ENCODE peak calls at places on chromosome 15, in eight cellular contexts. One of them, this sample, is unnamed.

GRCh38 chr15:93028632-93029612 is 60.1 kb downstream of the RGMA start:
- DNase-seq in heart right ventricle: peak
- DNase-seq in nucleus accumbens: peak
- DNase-seq in activated CD4-positive, alpha-beta T cell treated with anti-CD3 and anti-CD28 coated beads, Interleukin-2, amount 50 U/mL, for 24 hours: no peak
- DNase-seq in Kasumi-1: no peak
- DNase-seq in GM10248: peak
- DNase-seq in cardiac muscle cell: no peak
- DNase-seq in HCEC 1CT: peak
- DNase-seq in this sample: peak

GRCh38 chr15:41284425-41285177 is 47.8 kb downstream of the OIP5 start:
- DNase-seq in Kasumi-1: no peak
- DNase-seq in cardiac muscle cell: peak
- DNase-seq in nucleus accumbens: no peak
- DNase-seq in heart right ventricle: peak
- DNase-seq in HCEC 1CT: peak
- DNase-seq in GM10248: no peak
- DNase-seq in activated CD4-positive, alpha-beta T cell treated with anti-CD3 and anti-CD28 coated beads, Interleukin-2, amount 50 U/mL, for 24 hours: no peak
- DNase-seq in this sample: no peak

GRCh38 chr15:41798607-41799487 is 24.6 kb downstream of the MAPKBP1 start:
- DNase-seq in nucleus accumbens: no peak
- DNase-seq in HCEC 1CT: no peak
- DNase-seq in GM10248: no peak
- DNase-seq in activated CD4-positive, alpha-beta T cell treated with anti-CD3 and anti-CD28 coated beads, Interleukin-2, amount 50 U/mL, for 24 hours: no peak
- DNase-seq in Kasumi-1: no peak
- DNase-seq in heart right ventricle: no peak
- DNase-seq in cardiac muscle cell: peak
- DNase-seq in this sample: no peak

GRCh38 chr15:69305204-69305931 is 6.7 kb downstream of the PAQR5 start:
- DNase-seq in cardiac muscle cell: no peak
- DNase-seq in activated CD4-positive, alpha-beta T cell treated with anti-CD3 and anti-CD28 coated beads, Interleukin-2, amount 50 U/mL, for 24 hours: no peak
- DNase-seq in nucleus accumbens: no peak
- DNase-seq in GM10248: no peak
- DNase-seq in HCEC 1CT: peak
- DNase-seq in heart right ventricle: peak
- DNase-seq in Kasumi-1: no peak
- DNase-seq in this sample: no peak

GRCh38 chr15:73383310-73384185 is 14.8 kb upstream of the HCN4 start:
- DNase-seq in activated CD4-positive, alpha-beta T cell treated with anti-CD3 and anti-CD28 coated beads, Interleukin-2, amount 50 U/mL, for 24 hours: no peak
- DNase-seq in heart right ventricle: no peak
- DNase-seq in cardiac muscle cell: peak
- DNase-seq in HCEC 1CT: no peak
- DNase-seq in Kasumi-1: no peak
- DNase-seq in GM10248: no peak
- DNase-seq in nucleus accumbens: no peak
- DNase-seq in this sample: no peak

GRCh38 chr15:99115300-99116215 is 10.7 kb downstream of the SYNM start:
- DNase-seq in Kasumi-1: no peak
- DNase-seq in heart right ventricle: no peak
- DNase-seq in activated CD4-positive, alpha-beta T cell treated with anti-CD3 and anti-CD28 coated beads, Interleukin-2, amount 50 U/mL, for 24 hours: no peak
- DNase-seq in GM10248: no peak
- DNase-seq in HCEC 1CT: no peak
- DNase-seq in cardiac muscle cell: no peak
- DNase-seq in nucleus accumbens: no peak
- DNase-seq in this sample: peak

GRCh38 chr15:65767895-65768294 is 24.2 kb downstream of the DENND4A start:
- DNase-seq in cardiac muscle cell: no peak
- DNase-seq in GM10248: no peak
- DNase-seq in heart right ventricle: no peak
- DNase-seq in activated CD4-positive, alpha-beta T cell treated with anti-CD3 and anti-CD28 coated beads, Interleukin-2, amount 50 U/mL, for 24 hours: no peak
- DNase-seq in Kasumi-1: no peak
- DNase-seq in nucleus accumbens: no peak
- DNase-seq in HCEC 1CT: no peak
- DNase-seq in this sample: no peak

GRCh38 chr15:45116482-45117326 is 2.6 kb downstream of the DUOXA2 start:
- DNase-seq in GM10248: no peak
- DNase-seq in activated CD4-positive, alpha-beta T cell treated with anti-CD3 and anti-CD28 coated beads, Interleukin-2, amount 50 U/mL, for 24 hours: no peak
- DNase-seq in HCEC 1CT: no peak
- DNase-seq in Kasumi-1: no peak
- DNase-seq in cardiac muscle cell: peak
- DNase-seq in heart right ventricle: no peak
- DNase-seq in nucleus accumbens: no peak
- DNase-seq in this sample: no peak

GRCh38 chr15:68377766-68378165 is 54.2 kb downstream of the ITGA11 start:
- DNase-seq in heart right ventricle: no peak
- DNase-seq in cardiac muscle cell: no peak
- DNase-seq in GM10248: no peak
- DNase-seq in HCEC 1CT: no peak
- DNase-seq in activated CD4-positive, alpha-beta T cell treated with anti-CD3 and anti-CD28 coated beads, Interleukin-2, amount 50 U/mL, for 24 hours: no peak
- DNase-seq in Kasumi-1: no peak
- DNase-seq in nucleus accumbens: no peak
- DNase-seq in this sample: no peak

GRCh38 chr15:58441376-58442070 is 9.7 kb downstream of the LIPC start:
- DNase-seq in HCEC 1CT: peak
- DNase-seq in GM10248: no peak
- DNase-seq in Kasumi-1: no peak
- DNase-seq in cardiac muscle cell: no peak
- DNase-seq in heart right ventricle: no peak
- DNase-seq in nucleus accumbens: no peak
- DNase-seq in activated CD4-positive, alpha-beta T cell treated with anti-CD3 and anti-CD28 coated beads, Interleukin-2, amount 50 U/mL, for 24 hours: no peak
- DNase-seq in this sample: no peak

GRCh38 chr15:89138999-89139612 is 50.9 kb downstream of the ABHD2 start:
- DNase-seq in nucleus accumbens: no peak
- DNase-seq in Kasumi-1: no peak
- DNase-seq in HCEC 1CT: peak
- DNase-seq in heart right ventricle: no peak
- DNase-seq in activated CD4-positive, alpha-beta T cell treated with anti-CD3 and anti-CD28 coated beads, Interleukin-2, amount 50 U/mL, for 24 hours: no peak
- DNase-seq in cardiac muscle cell: no peak
- DNase-seq in GM10248: no peak
- DNase-seq in this sample: no peak

GRCh38 chr15:90716317-90716975 is 700 bp upstream of the BLM start:
- DNase-seq in HCEC 1CT: peak
- DNase-seq in cardiac muscle cell: no peak
- DNase-seq in heart right ventricle: no peak
- DNase-seq in nucleus accumbens: no peak
- DNase-seq in Kasumi-1: no peak
- DNase-seq in GM10248: no peak
- DNase-seq in activated CD4-positive, alpha-beta T cell treated with anti-CD3 and anti-CD28 coated beads, Interleukin-2, amount 50 U/mL, for 24 hours: no peak
- DNase-seq in this sample: no peak

GRCh38 chr15:55526559-55527036 is 18.6 kb upstream of the DNAAF4 start:
- DNase-seq in nucleus accumbens: no peak
- DNase-seq in Kasumi-1: peak
- DNase-seq in cardiac muscle cell: peak
- DNase-seq in heart right ventricle: no peak
- DNase-seq in HCEC 1CT: peak
- DNase-seq in GM10248: peak
- DNase-seq in activated CD4-positive, alpha-beta T cell treated with anti-CD3 and anti-CD28 coated beads, Interleukin-2, amount 50 U/mL, for 24 hours: no peak
- DNase-seq in this sample: no peak

GRCh38 chr15:66900586-66901310 is 164.7 kb upstream of the SMAD3 start:
- DNase-seq in nucleus accumbens: no peak
- DNase-seq in Kasumi-1: no peak
- DNase-seq in activated CD4-positive, alpha-beta T cell treated with anti-CD3 and anti-CD28 coated beads, Interleukin-2, amount 50 U/mL, for 24 hours: no peak
- DNase-seq in GM10248: no peak
- DNase-seq in cardiac muscle cell: no peak
- DNase-seq in heart right ventricle: no peak
- DNase-seq in HCEC 1CT: no peak
- DNase-seq in this sample: no peak

GRCh38 chr15:52183562-52184173 is 7.5 kb downstream of the GNB5 start:
- DNase-seq in nucleus accumbens: no peak
- DNase-seq in activated CD4-positive, alpha-beta T cell treated with anti-CD3 and anti-CD28 coated beads, Interleukin-2, amount 50 U/mL, for 24 hours: no peak
- DNase-seq in cardiac muscle cell: peak
- DNase-seq in heart right ventricle: no peak
- DNase-seq in Kasumi-1: no peak
- DNase-seq in GM10248: no peak
- DNase-seq in HCEC 1CT: peak
- DNase-seq in this sample: no peak

GRCh38 chr15:36361351-36361870 is 218.0 kb upstream of the CDIN1 start:
- DNase-seq in cardiac muscle cell: no peak
- DNase-seq in Kasumi-1: no peak
- DNase-seq in HCEC 1CT: peak
- DNase-seq in GM10248: no peak
- DNase-seq in activated CD4-positive, alpha-beta T cell treated with anti-CD3 and anti-CD28 coated beads, Interleukin-2, amount 50 U/mL, for 24 hours: no peak
- DNase-seq in heart right ventricle: no peak
- DNase-seq in nucleus accumbens: no peak
- DNase-seq in this sample: no peak

GRCh38 chr15:33045066-33045810 is 149.3 kb downstream of the FMN1 start:
- DNase-seq in Kasumi-1: no peak
- DNase-seq in nucleus accumbens: no peak
- DNase-seq in cardiac muscle cell: no peak
- DNase-seq in GM10248: no peak
- DNase-seq in HCEC 1CT: no peak
- DNase-seq in activated CD4-positive, alpha-beta T cell treated with anti-CD3 and anti-CD28 coated beads, Interleukin-2, amount 50 U/mL, for 24 hours: no peak
- DNase-seq in heart right ventricle: no peak
- DNase-seq in this sample: no peak

GRCh38 chr15:88181613-88182012 is 74.9 kb downstream of the NTRK3 start:
- DNase-seq in cardiac muscle cell: no peak
- DNase-seq in activated CD4-positive, alpha-beta T cell treated with anti-CD3 and anti-CD28 coated beads, Interleukin-2, amount 50 U/mL, for 24 hours: no peak
- DNase-seq in nucleus accumbens: no peak
- DNase-seq in HCEC 1CT: no peak
- DNase-seq in GM10248: no peak
- DNase-seq in heart right ventricle: no peak
- DNase-seq in Kasumi-1: no peak
- DNase-seq in this sample: no peak

GRCh38 chr15:58697220-58697619 is 52.3 kb downstream of the ADAM10 start:
- DNase-seq in HCEC 1CT: no peak
- DNase-seq in cardiac muscle cell: no peak
- DNase-seq in GM10248: no peak
- DNase-seq in heart right ventricle: no peak
- DNase-seq in nucleus accumbens: no peak
- DNase-seq in Kasumi-1: no peak
- DNase-seq in activated CD4-positive, alpha-beta T cell treated with anti-CD3 and anti-CD28 coated beads, Interleukin-2, amount 50 U/mL, for 24 hours: no peak
- DNase-seq in this sample: no peak

GRCh38 chr15:73357999-73358665 is 10.6 kb downstream of the HCN4 start:
- DNase-seq in Kasumi-1: no peak
- DNase-seq in cardiac muscle cell: no peak
- DNase-seq in HCEC 1CT: no peak
- DNase-seq in nucleus accumbens: no peak
- DNase-seq in GM10248: no peak
- DNase-seq in heart right ventricle: no peak
- DNase-seq in activated CD4-positive, alpha-beta T cell treated with anti-CD3 and anti-CD28 coated beads, Interleukin-2, amount 50 U/mL, for 24 hours: no peak
- DNase-seq in this sample: no peak

GRCh38 chr15:91338763-91339162 is 238.7 kb downstream of the SV2B start:
- DNase-seq in HCEC 1CT: no peak
- DNase-seq in GM10248: no peak
- DNase-seq in cardiac muscle cell: peak
- DNase-seq in nucleus accumbens: no peak
- DNase-seq in Kasumi-1: peak
- DNase-seq in heart right ventricle: no peak
- DNase-seq in activated CD4-positive, alpha-beta T cell treated with anti-CD3 and anti-CD28 coated beads, Interleukin-2, amount 50 U/mL, for 24 hours: no peak
- DNase-seq in this sample: no peak

GRCh38 chr15:88258021-88258641 is 1.6 kb upstream of the NTRK3 start:
- DNase-seq in heart right ventricle: peak
- DNase-seq in Kasumi-1: no peak
- DNase-seq in HCEC 1CT: no peak
- DNase-seq in GM10248: no peak
- DNase-seq in cardiac muscle cell: peak
- DNase-seq in nucleus accumbens: peak
- DNase-seq in activated CD4-positive, alpha-beta T cell treated with anti-CD3 and anti-CD28 coated beads, Interleukin-2, amount 50 U/mL, for 24 hours: no peak
- DNase-seq in this sample: no peak

GRCh38 chr15:45891766-45892165 is 256.9 kb downstream of the SQOR start:
- DNase-seq in activated CD4-positive, alpha-beta T cell treated with anti-CD3 and anti-CD28 coated beads, Interleukin-2, amount 50 U/mL, for 24 hours: no peak
- DNase-seq in HCEC 1CT: no peak
- DNase-seq in heart right ventricle: no peak
- DNase-seq in Kasumi-1: no peak
- DNase-seq in GM10248: no peak
- DNase-seq in nucleus accumbens: no peak
- DNase-seq in cardiac muscle cell: no peak
- DNase-seq in this sample: peak

GRCh38 chr15:69476704-69477473 is 24.3 kb downstream of the RPLP1 start:
- DNase-seq in cardiac muscle cell: no peak
- DNase-seq in GM10248: no peak
- DNase-seq in heart right ventricle: no peak
- DNase-seq in activated CD4-positive, alpha-beta T cell treated with anti-CD3 and anti-CD28 coated beads, Interleukin-2, amount 50 U/mL, for 24 hours: no peak
- DNase-seq in nucleus accumbens: no peak
- DNase-seq in Kasumi-1: no peak
- DNase-seq in HCEC 1CT: no peak
- DNase-seq in this sample: no peak

GRCh38 chr15:29471306-29471705 is 201.7 kb upstream of the NSMCE3 start:
- DNase-seq in GM10248: no peak
- DNase-seq in HCEC 1CT: no peak
- DNase-seq in heart right ventricle: no peak
- DNase-seq in activated CD4-positive, alpha-beta T cell treated with anti-CD3 and anti-CD28 coated beads, Interleukin-2, amount 50 U/mL, for 24 hours: no peak
- DNase-seq in Kasumi-1: no peak
- DNase-seq in nucleus accumbens: no peak
- DNase-seq in cardiac muscle cell: no peak
- DNase-seq in this sample: no peak

GRCh38 chr15:66885281-66885915 is 180.0 kb upstream of the SMAD3 start:
- DNase-seq in cardiac muscle cell: no peak
- DNase-seq in HCEC 1CT: no peak
- DNase-seq in activated CD4-positive, alpha-beta T cell treated with anti-CD3 and anti-CD28 coated beads, Interleukin-2, amount 50 U/mL, for 24 hours: no peak
- DNase-seq in Kasumi-1: no peak
- DNase-seq in nucleus accumbens: no peak
- DNase-seq in heart right ventricle: no peak
- DNase-seq in GM10248: no peak
- DNase-seq in this sample: no peak

GRCh38 chr15:68765602-68766368 is 54.9 kb downstream of the ANP32A start:
- DNase-seq in cardiac muscle cell: no peak
- DNase-seq in nucleus accumbens: no peak
- DNase-seq in GM10248: no peak
- DNase-seq in heart right ventricle: no peak
- DNase-seq in Kasumi-1: no peak
- DNase-seq in HCEC 1CT: no peak
- DNase-seq in activated CD4-positive, alpha-beta T cell treated with anti-CD3 and anti-CD28 coated beads, Interleukin-2, amount 50 U/mL, for 24 hours: no peak
- DNase-seq in this sample: no peak

GRCh38 chr15:83698294-83698693 is 44.4 kb downstream of the ADAMTSL3 start:
- DNase-seq in HCEC 1CT: peak
- DNase-seq in GM10248: no peak
- DNase-seq in cardiac muscle cell: no peak
- DNase-seq in Kasumi-1: no peak
- DNase-seq in nucleus accumbens: no peak
- DNase-seq in activated CD4-positive, alpha-beta T cell treated with anti-CD3 and anti-CD28 coated beads, Interleukin-2, amount 50 U/mL, for 24 hours: no peak
- DNase-seq in heart right ventricle: peak
- DNase-seq in this sample: peak

GRCh38 chr15:99000001-99000590 is 7.5 kb downstream of the PGPEP1L start:
- DNase-seq in activated CD4-positive, alpha-beta T cell treated with anti-CD3 and anti-CD28 coated beads, Interleukin-2, amount 50 U/mL, for 24 hours: no peak
- DNase-seq in nucleus accumbens: no peak
- DNase-seq in GM10248: no peak
- DNase-seq in Kasumi-1: no peak
- DNase-seq in cardiac muscle cell: no peak
- DNase-seq in HCEC 1CT: no peak
- DNase-seq in heart right ventricle: no peak
- DNase-seq in this sample: no peak

GRCh38 chr15:26661727-26662126 is 111.1 kb downstream of the GABRB3 start:
- DNase-seq in cardiac muscle cell: no peak
- DNase-seq in activated CD4-positive, alpha-beta T cell treated with anti-CD3 and anti-CD28 coated beads, Interleukin-2, amount 50 U/mL, for 24 hours: no peak
- DNase-seq in Kasumi-1: no peak
- DNase-seq in HCEC 1CT: no peak
- DNase-seq in heart right ventricle: no peak
- DNase-seq in nucleus accumbens: no peak
- DNase-seq in GM10248: no peak
- DNase-seq in this sample: no peak

GRCh38 chr15:80424381-80424780 is 20.2 kb downstream of the ARNT2 start:
- DNase-seq in heart right ventricle: no peak
- DNase-seq in GM10248: no peak
- DNase-seq in cardiac muscle cell: no peak
- DNase-seq in activated CD4-positive, alpha-beta T cell treated with anti-CD3 and anti-CD28 coated beads, Interleukin-2, amount 50 U/mL, for 24 hours: no peak
- DNase-seq in Kasumi-1: no peak
- DNase-seq in HCEC 1CT: no peak
- DNase-seq in nucleus accumbens: no peak
- DNase-seq in this sample: no peak

GRCh38 chr15:21261965-21262850 is 178.1 kb downstream of the POTEB3 start:
- DNase-seq in activated CD4-positive, alpha-beta T cell treated with anti-CD3 and anti-CD28 coated beads, Interleukin-2, amount 50 U/mL, for 24 hours: no peak
- DNase-seq in HCEC 1CT: peak
- DNase-seq in nucleus accumbens: no peak
- DNase-seq in GM10248: peak
- DNase-seq in Kasumi-1: no peak
- DNase-seq in heart right ventricle: no peak
- DNase-seq in cardiac muscle cell: no peak
- DNase-seq in this sample: peak

GRCh38 chr15:48061588-48061987 is 59.2 kb upstream of the SLC24A5 start:
- DNase-seq in GM10248: no peak
- DNase-seq in HCEC 1CT: no peak
- DNase-seq in heart right ventricle: no peak
- DNase-seq in cardiac muscle cell: no peak
- DNase-seq in activated CD4-positive, alpha-beta T cell treated with anti-CD3 and anti-CD28 coated beads, Interleukin-2, amount 50 U/mL, for 24 hours: no peak
- DNase-seq in Kasumi-1: no peak
- DNase-seq in nucleus accumbens: no peak
- DNase-seq in this sample: no peak

GRCh38 chr15:55907797-55908196 is 85.6 kb downstream of the NEDD4 start:
- DNase-seq in activated CD4-positive, alpha-beta T cell treated with anti-CD3 and anti-CD28 coated beads, Interleukin-2, amount 50 U/mL, for 24 hours: no peak
- DNase-seq in cardiac muscle cell: no peak
- DNase-seq in HCEC 1CT: peak
- DNase-seq in heart right ventricle: no peak
- DNase-seq in nucleus accumbens: no peak
- DNase-seq in GM10248: no peak
- DNase-seq in Kasumi-1: no peak
- DNase-seq in this sample: no peak

This sample was measured in psoas muscle.